ENCODE peak calls at places on chromosomes 13 and 19, in four cellular contexts. S is omental fat pad, B is choroid plexus epithelial cell, R is GM20000. X is an unnamed sample.

GRCh38 chr13:50945669-50946068 is 36.1 kb downstream of the RNASEH2B start:
- DNase-seq in B (no peak), R (no peak), S (no peak), X (no peak)

GRCh38 chr13:41398494-41399190 is 58.7 kb upstream of the RGCC start:
- DNase-seq in R (no peak), B (peak), S (no peak), X (peak)

GRCh38 chr19:19276851-19277250 is 3.8 kb upstream of the TM6SF2 start:
- DNase-seq in R (no peak), S (no peak), B (no peak), X (no peak)

GRCh38 chr13:41428155-41428554 is 29.2 kb upstream of the RGCC start:
- DNase-seq in R (peak), S (no peak), B (no peak), X (peak)

GRCh38 chr19:39200066-39200817 is 3.5 kb downstream of the NCCRP1 start:
- DNase-seq in S (no peak), R (peak), B (no peak), X (no peak)

GRCh38 chr13:111216166-111216960 is 101.3 kb downstream of the ARHGEF7 start:
- DNase-seq in R (peak), S (no peak), B (peak), X (peak)

GRCh38 chr13:111039735-111040134 is 75.4 kb upstream of the ARHGEF7 start:
- DNase-seq in B (no peak), S (no peak), R (no peak), X (no peak)

GRCh38 chr19:28497887-28498286 is 715.1 kb downstream of the UQCRFS1 start:
- DNase-seq in B (no peak), S (no peak), R (no peak), X (no peak)

GRCh38 chr19:48396010-48396870 is 2.8 kb downstream of the GRIN2D start:
- DNase-seq in S (no peak), R (no peak), B (no peak), X (no peak)

GRCh38 chr13:110913322-110913721 is 1.5 kb downstream of the ANKRD10 start:
- DNase-seq in B (peak), R (no peak), S (no peak), X (peak)

GRCh38 chr19:54029930-54030490 is 33.7 kb downstream of the VSTM1 start:
- DNase-seq in R (peak), S (peak), B (peak), X (peak)

GRCh38 chr19:38047641-38048040 is 140.6 kb downstream of the SIPA1L3 start:
- DNase-seq in R (no peak), B (no peak), S (no peak), X (peak)

GRCh38 chr13:43686557-43686956 is 100.2 kb downstream of the ENOX1 start:
- DNase-seq in B (peak), R (no peak), S (peak), X (no peak)

GRCh38 chr19:6480843-6481415 is 658 bp downstream of the DENND1C start:
- DNase-seq in B (no peak), R (no peak), S (no peak), X (peak)

GRCh38 chr19:10852941-10853340 is 4.7 kb downstream of the C19orf38 start:
- DNase-seq in B (no peak), S (no peak), R (no peak), X (no peak)

GRCh38 chr19:2261438-2262172 is 5.4 kb upstream of the JSRP1 start:
- DNase-seq in R (no peak), S (no peak), B (peak), X (peak)

DNA sequence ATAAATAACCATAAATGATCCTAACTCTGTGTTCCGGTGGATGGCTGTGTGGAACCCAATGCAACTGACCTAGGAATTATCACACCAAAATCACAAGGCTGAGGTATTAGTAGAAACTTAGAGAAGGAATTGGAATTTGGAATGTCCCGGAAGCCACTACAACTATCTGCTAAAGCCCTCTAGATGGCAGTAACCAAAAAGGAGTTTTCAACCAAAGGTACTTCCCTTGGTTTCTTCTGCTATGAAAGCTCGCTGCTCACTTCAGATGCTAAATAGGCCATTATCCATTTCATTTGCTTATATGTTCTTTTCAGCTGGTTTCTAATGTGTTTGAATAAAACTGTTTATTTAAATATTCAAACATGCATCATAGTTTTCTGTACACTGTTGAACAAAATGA is 1589.1 kb upstream of the SPRY2 start:
- DNase-seq in R (no peak), S (no peak), B (peak), X (no peak)
- TF ChIP-seq CTCF in R (no peak), S (no peak), B (peak), X (no peak)

GRCh38 chr13:24228852-24229458 is 68.4 kb downstream of the SPATA13 start:
- DNase-seq in B (peak), S (no peak), R (peak), X (peak)
- TF ChIP-seq CTCF in B (peak), S (no peak), R (peak), X (peak)

GRCh38 chr19:13884726-13885591 is 8.0 kb downstream of the NANOS3 start:
- DNase-seq in R (no peak), B (no peak), S (no peak), X (no peak)

GRCh38 chr19:13882841-13883240 is 5.9 kb downstream of the NANOS3 start:
- DNase-seq in S (no peak), R (no peak), B (no peak), X (peak)

GRCh38 chr19:13882419-13882795 is 5.5 kb downstream of the NANOS3 start:
- DNase-seq in S (no peak), R (no peak), B (no peak), X (no peak)

GRCh38 chr19:13881692-13882418 is 4.9 kb downstream of the NANOS3 start:
- DNase-seq in B (peak), R (peak), S (no peak), X (peak)

DNA sequence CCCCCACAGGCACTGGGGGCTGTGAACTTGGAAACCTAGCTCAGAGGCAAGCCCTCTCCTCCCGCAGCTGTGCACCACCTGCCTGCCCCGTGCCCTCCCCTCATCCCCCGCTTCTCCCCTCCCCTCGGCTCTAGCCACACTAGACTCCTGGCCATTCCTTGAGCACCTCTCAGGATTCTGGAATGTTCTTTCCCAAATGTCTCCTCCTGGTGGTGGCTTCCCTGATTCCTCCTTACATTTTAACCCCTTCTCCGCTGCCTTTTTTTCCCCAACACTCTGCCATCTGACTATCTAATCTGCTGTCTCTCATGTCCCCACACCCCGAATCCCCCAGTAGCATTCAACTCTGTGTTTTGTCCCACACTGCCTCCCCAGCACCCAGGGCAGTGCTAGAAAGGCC is 6.7 kb downstream of the NANOS3 start:
- DNase-seq in R (no peak), B (no peak), S (no peak), X (no peak)
- TF ChIP-seq CTCF in R (no peak), B (peak), S (no peak), X (no peak)

GRCh38 chr19:14434157-14434501 is 1.0 kb downstream of the PKN1 start:
- DNase-seq in B (no peak), R (no peak), S (no peak), X (peak)

GRCh38 chr19:14432817-14433453 is at the start of gene PKN1:
- DNase-seq in R (peak), B (no peak), S (no peak), X (peak)

GRCh38 chr19:14434543-14435319 is 1.6 kb downstream of the PKN1 start:
- DNase-seq in R (no peak), B (peak), S (no peak), X (peak)

GRCh38 chr19:14435320-14436050 is 2.4 kb downstream of the PKN1 start:
- DNase-seq in B (no peak), R (no peak), S (no peak), X (no peak)

DNA sequence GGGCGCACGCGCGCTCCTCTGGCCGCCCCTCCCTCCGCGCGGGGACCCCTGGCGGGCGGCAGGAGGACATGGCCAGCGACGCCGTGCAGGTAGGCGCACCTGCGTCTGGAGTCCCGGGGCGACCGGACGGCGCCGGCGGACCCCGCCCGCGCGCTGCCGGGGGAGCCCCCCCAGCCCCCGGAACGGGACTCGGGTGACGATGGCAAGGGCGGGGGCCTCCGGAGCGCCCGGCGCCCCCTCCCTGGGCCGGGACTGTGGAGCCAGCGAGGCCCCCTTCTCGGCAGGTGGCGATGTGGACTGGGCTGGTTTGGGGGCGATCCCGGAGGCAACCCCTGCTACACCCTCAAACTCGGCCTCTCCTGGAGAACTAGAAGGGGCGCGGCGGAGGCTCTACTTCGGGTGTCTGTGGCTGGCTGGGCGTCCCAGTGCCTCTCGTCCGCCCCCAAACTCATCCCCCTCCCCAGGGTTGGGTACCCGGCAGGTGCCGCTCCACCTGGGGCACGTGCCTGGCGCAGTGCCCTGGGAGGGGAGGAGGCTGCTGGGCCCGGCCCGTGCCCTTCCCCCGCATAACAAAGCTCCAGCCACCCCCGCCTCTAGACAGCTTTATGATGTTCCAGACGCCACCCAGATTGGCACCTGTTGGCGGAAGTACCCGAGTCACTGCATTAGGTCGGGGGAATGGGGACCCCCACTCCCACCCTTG is 499 bp downstream of the PKN1 start:
- DNase-seq in B (no peak), S (no peak), R (peak), X (peak)
- TF ChIP-seq CTCF in B (no peak), S (no peak), R (no peak), X (no peak)

DNA sequence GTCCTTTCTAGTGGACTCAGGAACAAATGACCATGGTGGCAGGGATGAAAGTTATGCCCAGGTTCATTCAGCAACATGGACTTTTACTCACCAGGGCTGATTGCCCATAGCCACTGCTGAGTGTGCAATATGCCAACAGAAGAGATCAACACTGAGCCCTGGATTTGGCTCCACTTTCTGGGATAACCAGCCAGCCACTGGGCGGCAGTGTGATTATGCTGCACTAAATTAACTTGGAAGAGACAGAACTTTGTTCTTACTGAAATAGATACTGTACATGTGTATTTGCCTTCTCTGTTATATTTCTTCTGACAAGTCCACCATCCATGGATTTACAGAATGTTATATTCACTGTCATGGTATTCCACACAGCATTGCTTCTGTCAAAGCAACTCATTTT is 257.4 kb downstream of the TDRD3 start:
- DNase-seq in B (peak), S (no peak), R (no peak), X (no peak)
- TF ChIP-seq CTCF in B (peak), S (no peak), R (peak), X (no peak)

DNA sequence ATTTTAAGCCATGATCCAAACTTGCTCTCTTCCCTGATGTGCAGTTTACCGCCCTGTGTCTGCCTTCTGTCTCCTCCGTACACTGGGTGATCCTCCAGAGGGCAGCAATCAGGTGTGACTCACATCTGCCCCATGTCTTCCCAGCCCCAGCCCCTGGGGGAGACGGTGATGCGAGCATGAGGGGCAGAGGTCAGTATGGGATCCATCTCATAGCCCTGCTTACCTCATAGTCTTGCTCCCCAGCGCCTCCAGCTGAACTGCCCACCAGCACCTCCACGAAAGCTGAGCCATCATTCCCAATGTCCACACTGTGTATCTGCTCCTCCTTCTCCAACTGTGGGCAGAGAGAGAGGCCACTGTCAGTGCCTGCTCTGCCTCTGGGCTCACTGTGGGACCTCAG is 14.6 kb downstream of the XRCC1 start:
- DNase-seq in R (no peak), S (no peak), B (peak), X (peak)
- TF ChIP-seq CTCF in R (no peak), S (no peak), B (peak), X (peak)

DNA sequence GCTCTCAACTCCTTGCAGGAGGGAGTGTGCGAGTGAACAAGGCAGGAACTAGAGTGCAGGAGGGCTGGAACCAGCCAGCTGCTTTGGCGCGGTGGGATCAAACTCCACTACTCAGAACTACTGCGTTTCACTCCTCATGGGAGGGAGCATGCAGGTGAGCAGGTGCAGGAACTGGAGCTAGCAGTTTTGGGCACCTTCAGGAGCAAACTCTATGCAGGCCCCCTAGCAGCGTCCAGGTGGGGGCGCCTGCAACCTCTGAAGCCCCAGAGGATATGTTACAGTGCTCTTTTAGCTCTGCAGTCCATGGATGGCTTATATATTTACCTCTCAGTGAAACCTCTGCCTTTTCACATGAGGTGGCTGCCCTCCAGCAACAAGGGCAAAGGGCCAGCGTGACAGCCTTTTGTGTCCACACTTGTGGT is 1303.4 kb downstream of the PCDH9 start:
- DNase-seq in R (no peak), S (no peak), B (no peak), X (no peak)
- TF ChIP-seq CTCF in R (no peak), S (no peak), B (peak), X (no peak)